ENCODE peak calls at places on chromosomes 16 and 17, in ten cellular contexts. T is fibroblast of the aortic adventitia; M is pancreas; C is neural progenitor cell; O is A549; Y is effector memory CD4-positive, alpha-beta T cell; Z is cardiac fibroblast; V is HFF-Myc; N is BJ; J is CD8-positive, alpha-beta T cell. A is an unnamed sample.
A peak's percentile ranks its signal among the peaks of the same experiment; 100 is the strongest.

GRCh38 chr17:36816889-36817288 is 120.4 kb upstream of the LHX1 start:
- DNase-seq in T (no peak), M (no peak), C (peak; percentile 1), O (no peak), Y (no peak), Z (no peak), V (no peak), N (no peak), J (no peak), A (no peak)

GRCh38 chr17:31587462-31587861 is 196.0 kb downstream of the RAB11FIP4 start:
- DNase-seq in T (no peak), M (no peak), C (no peak), O (no peak), Y (no peak), Z (no peak), V (no peak), N (no peak), J (no peak), A (no peak)

GRCh38 chr17:11823862-11824261 is 173.4 kb downstream of the ZNF18 start:
- DNase-seq in T (no peak), M (no peak), C (no peak), O (no peak), Y (no peak), Z (no peak), V (no peak), N (no peak), J (no peak), A (no peak)

GRCh38 chr16:29811896-29812665 is at the start of gene PRRT2:
- DNase-seq in T (peak; percentile 53), M (no peak), C (peak; percentile 92), O (no peak), Y (no peak), Z (peak; percentile 35), V (no peak), N (no peak), J (no peak), A (peak; percentile 74)

GRCh38 chr17:41464682-41465081 is 2.5 kb downstream of the KRT32 start:
- DNase-seq in T (peak; percentile 96), M (no peak), C (no peak), O (peak; percentile 79), Y (no peak), Z (peak; percentile 67), V (peak; percentile 58), N (peak; percentile 88), J (no peak), A (peak; percentile 97)

GRCh38 chr17:39677581-39678339 is 9.5 kb downstream of the PNMT start:
- DNase-seq in T (peak; percentile 11), M (no peak), C (no peak), O (no peak), Y (no peak), Z (no peak), V (no peak), N (no peak), J (no peak), A (no peak)

GRCh38 chr17:47929218-47930000 is 12.0 kb upstream of the PNPO start:
- DNase-seq in T (no peak), M (no peak), C (no peak), O (no peak), Y (no peak), Z (no peak), V (no peak), N (no peak), J (no peak), A (no peak)

GRCh38 chr17:10102817-10103216 is 95.6 kb downstream of the GAS7 start:
- DNase-seq in T (no peak), M (no peak), C (no peak), O (no peak), Y (no peak), Z (no peak), V (no peak), N (no peak), J (no peak), A (no peak)

GRCh38 chr16:1640261-1640956 is 28.2 kb downstream of the CRAMP1 start:
- DNase-seq in T (no peak), M (no peak), C (no peak), O (no peak), Y (no peak), Z (no peak), V (no peak), N (no peak), J (no peak), A (no peak)

GRCh38 chr17:18378205-18378505 is 577 bp downstream of the EVPLL start:
- DNase-seq in T (no peak), M (no peak), C (no peak), O (no peak), Y (no peak), Z (no peak), V (no peak), N (no peak), J (no peak), A (no peak)
- H3K4me3 ChIP-seq in T (no peak overlapping the region), M (no peak overlapping the region), C (no peak overlapping the region), O (no peak overlapping the region), Y (no peak overlapping the region), Z (no peak overlapping the region), V (no peak overlapping the region), N (no peak overlapping the region), J (no peak overlapping the region), A (no peak overlapping the region)

GRCh38 chr16:46687486-46687885 is 1.5 kb downstream of the VPS35 start:
- DNase-seq in T (no peak), M (no peak), C (no peak), O (no peak), Y (no peak), Z (no peak), V (no peak), N (no peak), J (no peak), A (no peak)

GRCh38 chr16:46688657-46689491 is at the start of gene VPS35:
- DNase-seq in T (peak; percentile 99), M (peak; percentile 100), C (peak; percentile 100), O (peak; percentile 93), Y (peak; percentile 99), Z (peak; percentile 99), V (peak; percentile 96), N (peak; percentile 88), J (peak; percentile 99), A (peak; percentile 99)

GRCh38 chr16:46689492-46690280 is at the start of gene ORC6:
- DNase-seq in T (peak; percentile 96), M (peak; percentile 95), C (peak; percentile 98), O (peak; percentile 87), Y (peak; percentile 94), Z (peak; percentile 98), V (peak; percentile 37), N (no peak), J (peak; percentile 93), A (peak; percentile 99)

GRCh38 chr16:46688101-46688656 is 799 bp downstream of the VPS35 start:
- DNase-seq in T (peak; percentile 27), M (no peak), C (no peak), O (no peak), Y (no peak), Z (peak; percentile 47), V (peak; percentile 17), N (no peak), J (peak; percentile 29), A (no peak)

DNA sequence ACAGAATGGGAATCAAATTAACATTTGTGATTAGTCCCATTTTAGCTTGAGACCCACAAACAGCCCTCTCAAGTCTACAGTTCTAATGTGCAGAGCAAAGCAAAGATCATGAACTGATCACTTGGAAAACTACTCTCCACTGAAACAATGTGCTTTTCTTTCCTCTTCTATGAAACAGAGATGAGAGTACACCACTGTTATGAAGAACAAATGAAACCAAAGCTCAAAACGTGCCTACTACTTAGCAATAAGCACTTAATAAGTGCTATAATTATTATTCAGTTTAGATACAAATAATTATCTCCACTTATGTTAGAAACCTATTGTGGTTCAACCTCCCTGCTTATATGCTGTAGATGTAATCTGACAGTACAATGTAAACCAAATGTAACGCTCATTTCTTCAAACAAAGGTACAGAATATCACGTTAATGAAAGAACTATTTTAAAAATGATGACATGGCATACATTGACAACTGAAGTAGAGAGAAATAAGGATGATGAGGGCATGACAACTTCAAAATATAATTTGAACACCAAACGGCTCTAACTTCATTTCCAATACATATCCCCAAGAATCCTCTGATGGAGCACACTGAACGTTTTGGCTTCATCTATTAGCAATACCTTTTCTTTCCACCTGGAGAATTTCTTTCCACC is 2.0 kb downstream of the VPS35 start:
- DNase-seq in T (no peak), M (no peak), C (no peak), O (no peak), Y (no peak), Z (no peak), V (no peak), N (no peak), J (no peak), A (no peak)
- H3K4me3 ChIP-seq in T (peak overlapping the region; percentile 99), M (no peak overlapping the region), C (peak overlapping the region; percentile 73), O (no peak overlapping the region), Y (no peak overlapping the region), Z (peak overlapping the region; percentile 88), V (peak overlapping the region; percentile 74), N (no peak overlapping the region), J (no peak overlapping the region), A (peak overlapping the region; percentile 90)

DNA sequence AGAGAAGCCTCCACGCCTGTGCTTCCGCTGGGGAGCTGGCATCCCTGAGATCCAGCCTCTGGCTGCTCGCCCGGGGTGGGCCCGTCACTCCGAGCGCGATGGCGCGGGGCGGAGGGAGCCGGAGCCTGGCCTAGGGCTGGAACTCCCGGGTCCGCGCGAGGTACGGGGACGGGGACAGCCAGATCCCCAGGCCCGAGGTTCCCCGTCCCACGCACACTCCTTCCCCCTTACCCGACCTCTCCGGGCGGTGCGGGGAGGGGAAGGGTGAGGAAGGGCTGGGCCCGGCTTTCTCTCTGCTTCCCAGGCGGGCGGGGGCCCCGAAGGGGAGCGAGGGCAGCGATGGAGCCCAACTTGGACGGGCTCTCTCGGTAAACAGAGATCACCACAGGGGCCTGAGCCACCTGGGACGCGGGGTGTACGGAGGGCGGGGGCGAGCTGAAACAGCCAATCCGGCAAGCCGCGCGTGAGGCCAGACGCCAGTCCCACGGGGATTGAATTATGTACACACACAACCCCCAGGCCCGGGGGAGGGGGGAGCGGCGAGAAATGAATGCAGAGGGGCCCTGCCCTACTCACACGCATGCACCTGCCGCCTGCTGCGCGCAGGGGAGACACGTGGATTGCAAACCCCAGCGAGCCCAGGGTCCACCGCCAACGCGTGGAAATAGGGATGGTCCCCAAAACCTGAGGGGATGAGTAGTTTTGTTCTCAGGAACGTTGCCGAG is at the start of gene SLC16A11:
- DNase-seq in T (peak; percentile 31), M (peak; percentile 74), C (peak; percentile 58), O (no peak), Y (no peak), Z (peak; percentile 56), V (no peak), N (no peak), J (no peak), A (no peak)
- H3K4me3 ChIP-seq in T (peak within 1 kb of the TSS; percentile 56), M (peak within 1 kb of the TSS; percentile 23), C (peak within 1 kb of the TSS; percentile 43), O (peak within 1 kb of the TSS; percentile 23), Y (peak within 1 kb of the TSS; percentile 48), Z (peak within 1 kb of the TSS; percentile 49), V (peak within 1 kb of the TSS; percentile 22), N (peak within 1 kb of the TSS; percentile 35), J (peak within 1 kb of the TSS; percentile 47), A (no peak within 1 kb of the TSS)

GRCh38 chr16:84833142-84833495 is 13.3 kb downstream of the CRISPLD2 start:
- DNase-seq in T (no peak), M (no peak), C (no peak), O (no peak), Y (no peak), Z (peak; percentile 44), V (no peak), N (no peak), J (no peak), A (no peak)
- H3K4me3 ChIP-seq in T (peak overlapping the region; percentile 15), M (no peak overlapping the region), C (no peak overlapping the region), O (no peak overlapping the region), Y (no peak overlapping the region), Z (peak overlapping the region; percentile 38), V (peak overlapping the region; percentile 21), N (peak overlapping the region; percentile 25), J (no peak overlapping the region), A (peak overlapping the region; percentile 31)

GRCh38 chr17:78127888-78128615 is 503 bp downstream of the TMC6 start:
- DNase-seq in T (no peak), M (no peak), C (peak; percentile 76), O (peak; percentile 45), Y (no peak), Z (no peak), V (no peak), N (no peak), J (no peak), A (no peak)
- H3K4me3 ChIP-seq in T (peak overlapping the region; percentile 59), M (peak overlapping the region; percentile 48), C (peak overlapping the region; percentile 81), O (peak overlapping the region; percentile 79), Y (peak overlapping the region; percentile 97), Z (peak overlapping the region; percentile 53), V (peak overlapping the region; percentile 59), N (peak overlapping the region; percentile 42), J (peak overlapping the region; percentile 95), A (peak overlapping the region; percentile 49)